ENCODE peak calls at places on chromosomes 7 and 10, in eight cellular contexts. E is mammary epithelial cell; W is stomach; D is cardiac muscle cell; N is CD8-positive, alpha-beta memory T cell; G is heart left ventricle; C is astrocyte; B is naive thymus-derived CD4-positive, alpha-beta T cell. S is an unnamed sample. For H3K4me1, the result is how much of the 10 kb centered on the place peaks cover.

GRCh38 chr7:53740971-53741370 is 705.5 kb downstream of the POM121L12 start:
- DNase-seq in N (no peak), C (no peak), W (no peak), D (no peak), E (no peak), B (no peak), G (no peak), S (no peak)

GRCh38 chr10:89695307-89695706 is 6.1 kb upstream of the KIF20B start:
- DNase-seq in G (no peak), N (no peak), C (no peak), W (no peak), B (no peak), E (no peak), D (no peak), S (no peak)

GRCh38 chr7:29275493-29275892 is 80.9 kb downstream of the CHN2 start:
- DNase-seq in N (no peak), B (no peak), E (no peak), D (no peak), C (no peak), G (no peak), W (no peak), S (no peak)

GRCh38 chr7:28410628-28411578 is 1.4 kb upstream of the CREB5 start:
- DNase-seq in G (peak), C (peak), B (no peak), E (peak), W (no peak), N (no peak), D (peak), S (no peak)

GRCh38 chr10:12351447-12351846 is 2.1 kb downstream of the CAMK1D start:
- DNase-seq in D (no peak), N (no peak), G (no peak), E (no peak), B (no peak), C (no peak), W (no peak), S (no peak)

GRCh38 chr7:91266931-91267557 is 2.8 kb downstream of the FZD1 start:
- DNase-seq in W (no peak), E (no peak), G (peak), C (no peak), N (no peak), B (no peak), D (peak), S (no peak)

GRCh38 chr7:26990268-26990667 is 105.5 kb downstream of the HOXA1 start:
- DNase-seq in W (no peak), B (no peak), E (peak), C (peak), N (no peak), D (no peak), G (no peak), S (no peak)

GRCh38 chr10:29926649-29927048 is 132.7 kb downstream of the JCAD start:
- DNase-seq in D (peak), N (no peak), E (peak), C (peak), G (no peak), B (no peak), W (no peak), S (no peak)

GRCh38 chr7:21923663-21924062 is 22.0 kb downstream of the CDCA7L start:
- DNase-seq in C (peak), D (peak), B (no peak), E (no peak), N (no peak), G (peak), W (no peak), S (no peak)

DNA sequence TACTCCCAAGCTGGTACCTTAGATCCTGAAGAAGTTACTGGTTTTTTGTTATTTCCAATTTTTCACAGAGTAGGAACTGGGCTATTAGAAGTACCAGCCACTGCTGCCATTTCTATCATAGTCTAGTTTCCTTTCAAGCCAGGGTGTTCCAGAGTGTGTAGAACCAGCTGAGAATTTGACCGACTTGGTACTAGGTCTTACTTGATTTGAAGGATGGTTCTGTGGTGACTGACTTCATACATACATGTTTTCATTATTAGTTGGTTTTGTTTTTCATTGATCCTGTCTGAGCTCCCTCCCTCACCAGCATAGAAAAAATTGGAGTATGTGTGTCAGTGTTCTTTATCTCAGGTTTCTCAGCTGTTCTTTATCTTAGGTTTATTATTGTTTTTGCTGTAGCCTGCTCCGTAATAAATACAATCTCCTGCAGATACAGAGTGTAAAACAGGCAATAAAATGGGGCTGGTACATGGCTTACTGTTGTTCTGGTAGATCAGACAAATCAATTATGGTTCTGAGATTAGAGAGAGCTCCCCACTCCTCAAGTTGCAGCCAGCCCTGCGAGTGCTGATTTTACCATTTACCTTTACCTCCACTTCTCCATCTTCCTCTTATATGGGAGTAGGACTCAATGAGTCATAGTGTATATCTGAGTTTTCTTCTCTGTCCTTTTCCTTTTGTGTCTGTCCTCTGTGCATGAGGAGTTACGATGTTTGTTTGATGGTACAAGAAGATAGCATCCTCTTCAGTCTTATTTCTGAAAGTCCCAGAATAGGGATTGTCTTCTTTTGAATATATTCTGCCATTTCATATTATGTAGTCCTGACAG is 122.6 kb downstream of the LRRC4 start:
- DNase-seq in D (no peak), C (no peak), B (no peak), G (no peak), W (no peak), E (no peak), N (no peak), S (no peak)
- H3K4me1 ChIP-seq in D (under half), C (under half), B (under half), G (under half), W (under half), E (under half), N (under half), S (under half)

DNA sequence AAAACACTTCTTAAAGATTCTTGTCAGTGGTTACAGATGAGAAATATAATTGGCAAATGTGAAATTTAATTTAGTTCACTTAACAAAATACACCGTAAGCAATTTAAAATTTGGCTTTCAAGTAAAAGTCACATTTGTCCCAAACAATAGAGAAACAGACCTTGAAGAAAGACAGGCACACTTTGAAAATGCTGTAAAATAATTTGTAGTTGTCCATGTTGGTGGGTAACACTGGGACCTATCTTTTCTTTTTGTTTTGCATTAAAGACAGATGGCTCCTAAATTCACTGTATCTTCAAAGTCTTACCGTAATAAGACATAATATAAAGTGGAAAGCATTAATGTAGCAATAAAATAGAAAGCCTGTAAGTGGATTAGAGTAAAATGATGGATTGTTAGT is 3.3 kb downstream of the GRK5 start:
- DNase-seq in G (no peak), W (no peak), C (no peak), B (no peak), D (no peak), N (no peak), E (no peak), S (no peak)
- H3K4me1 ChIP-seq in G (under half), W (half or more), C (under half), B (under half), D (under half), N (half or more), E (under half), S (under half)

DNA sequence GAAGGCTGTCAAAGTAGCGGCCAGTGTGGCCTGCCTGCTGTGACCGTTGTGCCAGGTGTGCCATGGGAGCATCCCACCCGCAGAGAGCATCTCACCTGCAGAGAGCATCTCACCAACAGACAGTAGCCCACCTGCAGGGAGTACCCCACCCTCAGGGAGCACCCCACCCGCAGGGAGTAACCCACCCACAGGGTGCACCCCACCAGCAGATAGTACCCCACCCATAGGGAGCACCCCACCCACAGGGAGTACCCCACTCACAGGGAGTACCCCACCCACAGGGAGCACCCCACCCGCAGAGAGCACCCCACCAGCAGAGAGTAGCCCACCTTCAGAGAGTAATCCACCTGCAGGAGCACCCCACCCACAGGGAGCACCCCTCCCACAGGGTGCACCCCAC is 476.5 kb downstream of the TCERG1L start:
- DNase-seq in B (no peak), D (no peak), G (no peak), W (no peak), E (no peak), N (no peak), C (no peak), S (no peak)
- H3K4me1 ChIP-seq in B (under half), D (under half), G (under half), W (under half), E (under half), N (under half), C (under half), S (under half)

GRCh38 chr10:77461636-77462296 is 175.8 kb downstream of the KCNMA1 start:
- DNase-seq in N (no peak), G (no peak), E (peak), W (no peak), B (no peak), D (no peak), C (no peak), S (no peak)
- H3K4me1 ChIP-seq in N (under half), G (under half), E (under half), W (under half), B (under half), D (under half), C (under half), S (under half)

S was measured in effector memory CD4-positive, alpha-beta T cell.